ENCODE peak calls at places on chromosomes 3 and 15, in ten cellular contexts. O is amygdala, V is GF-D8, D is cerebellar cortex, I is RPMI7951, X is transverse colon, P is nephron progenitor cell, E is left cardiac atrium, K is SW480, W is fibroblast of pulmonary artery. Z is an unnamed sample.

GRCh38 chr3:192727032-192727847 is at the start of gene FGF12:
- DNase-seq in O (peak; percentile 78), V (no peak), D (peak; percentile 96), I (peak; percentile 11), X (peak; percentile 11), P (peak; percentile 95), E (peak; percentile 82), K (peak; percentile 82), W (peak; percentile 18), Z (peak; percentile 54)

GRCh38 chr15:41194444-41194843 is 36.1 kb downstream of the EXD1 start:
- DNase-seq in O (no peak), V (no peak), D (no peak), I (no peak), X (no peak), P (no peak), E (no peak), K (no peak), W (no peak), Z (no peak)

GRCh38 chr3:189588818-189589569 is 42.2 kb upstream of the TP63 start:
- DNase-seq in O (no peak), V (no peak), D (no peak), I (no peak), X (no peak), P (no peak), E (no peak), K (no peak), W (no peak), Z (peak; percentile 11)

GRCh38 chr3:67087788-67088187 is 89.7 kb downstream of the KBTBD8 start:
- DNase-seq in O (no peak), V (no peak), D (no peak), I (no peak), X (no peak), P (no peak), E (no peak), K (no peak), W (no peak), Z (no peak)

GRCh38 chr3:55897573-55898224 is 410.6 kb upstream of the WNT5A start:
- DNase-seq in O (no peak), V (no peak), D (peak; percentile 52), I (peak; percentile 52), X (no peak), P (peak; percentile 40), E (no peak), K (peak; percentile 29), W (no peak), Z (no peak)

GRCh38 chr3:123152656-123153055 is 49.1 kb upstream of the SEC22A start:
- DNase-seq in O (no peak), V (no peak), D (peak; percentile 3), I (no peak), X (no peak), P (no peak), E (no peak), K (no peak), W (no peak), Z (no peak)

GRCh38 chr3:105359098-105359762 is 7.5 kb upstream of the ALCAM start:
- DNase-seq in O (no peak), V (no peak), D (no peak), I (peak; percentile 79), X (no peak), P (no peak), E (no peak), K (no peak), W (peak; percentile 77), Z (peak; percentile 13)

GRCh38 chr3:188137062-188137461 is 16.9 kb upstream of the LPP start:
- DNase-seq in O (no peak), V (peak; percentile 40), D (no peak), I (no peak), X (no peak), P (no peak), E (no peak), K (no peak), W (no peak), Z (no peak)

GRCh38 chr15:77028451-77029165 is 33.7 kb downstream of the PSTPIP1 start:
- DNase-seq in O (no peak), V (no peak), D (no peak), I (no peak), X (peak; percentile 12), P (no peak), E (peak; percentile 9), K (no peak), W (no peak), Z (no peak)

GRCh38 chr3:13650210-13651056 is 101.5 kb downstream of the FBLN2 start:
- DNase-seq in O (peak; percentile 78), V (no peak), D (peak; percentile 52), I (peak; percentile 60), X (peak; percentile 73), P (peak; percentile 97), E (peak; percentile 75), K (peak; percentile 68), W (peak; percentile 74), Z (peak; percentile 62)

GRCh38 chr3:69605849-69606248 is 133.4 kb upstream of the MITF start:
- DNase-seq in O (no peak), V (no peak), D (no peak), I (no peak), X (no peak), P (no peak), E (no peak), K (no peak), W (no peak), Z (no peak)

Z was measured in MG63.